ENCODE peak calls at places on chromosome 1, in four cellular contexts. One of them, this sample, is unnamed.

GRCh38 chr1:203621559-203622130 is 5.0 kb upstream of the ATP2B4 start:
- DNase-seq in GM12865: no peak
- DNase-seq in A549: no peak
- DNase-seq in progenitor cell of endocrine pancreas: no peak
- DNase-seq in this sample: no peak

GRCh38 chr1:19028110-19028509 is 71.6 kb upstream of the IFFO2 start:
- DNase-seq in progenitor cell of endocrine pancreas: no peak
- DNase-seq in A549: no peak
- DNase-seq in GM12865: no peak
- DNase-seq in this sample: no peak

GRCh38 chr1:47563206-47563605 is 125.4 kb downstream of the FOXD2 start:
- DNase-seq in GM12865: no peak
- DNase-seq in A549: no peak
- DNase-seq in progenitor cell of endocrine pancreas: no peak
- DNase-seq in this sample: no peak

GRCh38 chr1:44220001-44220751 is 6.9 kb downstream of the DMAP1 start:
- DNase-seq in A549: no peak
- DNase-seq in GM12865: no peak
- DNase-seq in progenitor cell of endocrine pancreas: no peak
- DNase-seq in this sample: peak; percentile 9

GRCh38 chr1:196049407-196049806 is 558.8 kb downstream of the KCNT2 start:
- DNase-seq in A549: no peak
- DNase-seq in GM12865: no peak
- DNase-seq in progenitor cell of endocrine pancreas: no peak
- DNase-seq in this sample: no peak

GRCh38 chr1:37149296-37149695 is 115.0 kb upstream of the GRIK3 start:
- DNase-seq in GM12865: no peak
- DNase-seq in A549: no peak
- DNase-seq in progenitor cell of endocrine pancreas: no peak
- DNase-seq in this sample: no peak

GRCh38 chr1:5637171-5637570 is 355.1 kb downstream of the NPHP4 start:
- DNase-seq in GM12865: peak; percentile 21
- DNase-seq in progenitor cell of endocrine pancreas: no peak
- DNase-seq in A549: peak; percentile 8
- DNase-seq in this sample: no peak

GRCh38 chr1:39497570-39497969 is 6.1 kb downstream of the BMP8A start:
- DNase-seq in A549: no peak
- DNase-seq in progenitor cell of endocrine pancreas: no peak
- DNase-seq in GM12865: no peak
- DNase-seq in this sample: no peak

GRCh38 chr1:11262171-11263049 is at the start of gene MTOR:
- DNase-seq in A549: peak; percentile 99
- DNase-seq in GM12865: peak; percentile 100
- DNase-seq in progenitor cell of endocrine pancreas: peak; percentile 92
- DNase-seq in this sample: peak; percentile 97

GRCh38 chr1:157691285-157691920 is 9.2 kb downstream of the FCRL3 start:
- DNase-seq in GM12865: peak; percentile 24
- DNase-seq in A549: peak; percentile 38
- DNase-seq in progenitor cell of endocrine pancreas: no peak
- DNase-seq in this sample: peak; percentile 39

GRCh38 chr1:183734600-183735036 is 70.3 kb upstream of the RGL1 start:
- DNase-seq in progenitor cell of endocrine pancreas: no peak
- DNase-seq in GM12865: no peak
- DNase-seq in A549: no peak
- DNase-seq in this sample: no peak

GRCh38 chr1:215710340-215710971 is 143.4 kb downstream of the KCTD3 start:
- DNase-seq in progenitor cell of endocrine pancreas: no peak
- DNase-seq in A549: peak; percentile 64
- DNase-seq in GM12865: peak; percentile 70
- DNase-seq in this sample: peak; percentile 50

GRCh38 chr1:16204634-16205332 is 7.7 kb downstream of the ARHGEF19 start:
- DNase-seq in progenitor cell of endocrine pancreas: no peak
- DNase-seq in A549: peak; percentile 21
- DNase-seq in GM12865: no peak
- DNase-seq in this sample: peak; percentile 50

GRCh38 chr1:230167419-230167852 is 100.4 kb downstream of the GALNT2 start:
- DNase-seq in GM12865: peak; percentile 77
- DNase-seq in A549: peak; percentile 73
- DNase-seq in progenitor cell of endocrine pancreas: no peak
- DNase-seq in this sample: peak; percentile 60

GRCh38 chr1:155309423-155310021 is 856 bp downstream of the FDPS start:
- DNase-seq in GM12865: no peak
- DNase-seq in A549: peak; percentile 33
- DNase-seq in progenitor cell of endocrine pancreas: no peak
- DNase-seq in this sample: no peak

GRCh38 chr1:47837046-47837830 is 159.9 kb downstream of the TRABD2B start:
- DNase-seq in progenitor cell of endocrine pancreas: no peak
- DNase-seq in A549: no peak
- DNase-seq in GM12865: no peak
- DNase-seq in this sample: no peak

GRCh38 chr1:54339126-54339525 is 67.1 kb downstream of the SSBP3 start:
- DNase-seq in progenitor cell of endocrine pancreas: no peak
- DNase-seq in GM12865: no peak
- DNase-seq in A549: no peak
- DNase-seq in this sample: no peak

GRCh38 chr1:31669786-31670582 is 25.3 kb upstream of the PEF1 start:
- DNase-seq in progenitor cell of endocrine pancreas: no peak
- DNase-seq in GM12865: no peak
- DNase-seq in A549: peak; percentile 40
- DNase-seq in this sample: no peak

GRCh38 chr1:2611621-2612437 is 21.0 kb downstream of the MMEL1 start:
- DNase-seq in progenitor cell of endocrine pancreas: peak; percentile 8
- DNase-seq in A549: no peak
- DNase-seq in GM12865: no peak
- DNase-seq in this sample: no peak

GRCh38 chr1:54547601-54548388 is at the start of gene ACOT11:
- DNase-seq in GM12865: no peak
- DNase-seq in progenitor cell of endocrine pancreas: no peak
- DNase-seq in A549: no peak
- DNase-seq in this sample: peak; percentile 13

GRCh38 chr1:1937061-1937460 is 18.0 kb upstream of the TMEM52 start:
- DNase-seq in A549: no peak
- DNase-seq in GM12865: no peak
- DNase-seq in progenitor cell of endocrine pancreas: no peak
- DNase-seq in this sample: no peak

GRCh38 chr1:92929461-92929860 is 31.8 kb downstream of the DIPK1A start:
- DNase-seq in A549: no peak
- DNase-seq in progenitor cell of endocrine pancreas: no peak
- DNase-seq in GM12865: peak; percentile 41
- DNase-seq in this sample: peak; percentile 12

GRCh38 chr1:117366982-117367768 is at the start of gene MAN1A2:
- DNase-seq in A549: peak; percentile 80
- DNase-seq in progenitor cell of endocrine pancreas: peak; percentile 67
- DNase-seq in GM12865: peak; percentile 94
- DNase-seq in this sample: peak; percentile 85

GRCh38 chr1:24420547-24420946 is 4.9 kb downstream of the NIPAL3 start:
- DNase-seq in progenitor cell of endocrine pancreas: no peak
- DNase-seq in A549: no peak
- DNase-seq in GM12865: no peak
- DNase-seq in this sample: no peak

GRCh38 chr1:154623358-154623757 is 15.4 kb upstream of the ADAR start:
- DNase-seq in GM12865: no peak
- DNase-seq in A549: no peak
- DNase-seq in progenitor cell of endocrine pancreas: no peak
- DNase-seq in this sample: no peak

GRCh38 chr1:229130028-229130668 is 140.8 kb upstream of the RAB4A start:
- DNase-seq in GM12865: no peak
- DNase-seq in A549: no peak
- DNase-seq in progenitor cell of endocrine pancreas: no peak
- DNase-seq in this sample: no peak

GRCh38 chr1:111197598-111198289 is 2.7 kb downstream of the DENND2D start:
- DNase-seq in progenitor cell of endocrine pancreas: no peak
- DNase-seq in GM12865: peak; percentile 92
- DNase-seq in A549: peak; percentile 43
- DNase-seq in this sample: peak; percentile 58

GRCh38 chr1:62727656-62728396 is 39.6 kb upstream of the DOCK7 start:
- DNase-seq in A549: no peak
- DNase-seq in GM12865: no peak
- DNase-seq in progenitor cell of endocrine pancreas: no peak
- DNase-seq in this sample: no peak

GRCh38 chr1:215631489-215631888 is 64.4 kb downstream of the KCTD3 start:
- DNase-seq in progenitor cell of endocrine pancreas: no peak
- DNase-seq in A549: peak; percentile 16
- DNase-seq in GM12865: no peak
- DNase-seq in this sample: no peak

GRCh38 chr1:30801826-30802198 is 44.2 kb upstream of the LAPTM5 start:
- DNase-seq in A549: peak; percentile 51
- DNase-seq in GM12865: peak; percentile 70
- DNase-seq in progenitor cell of endocrine pancreas: peak; percentile 89
- DNase-seq in this sample: peak; percentile 79

GRCh38 chr1:206115791-206116190 is 1.4 kb downstream of the AVPR1B start:
- DNase-seq in GM12865: no peak
- DNase-seq in progenitor cell of endocrine pancreas: no peak
- DNase-seq in A549: no peak
- DNase-seq in this sample: no peak

GRCh38 chr1:77415585-77415984 is 133.8 kb downstream of the AK5 start:
- DNase-seq in GM12865: no peak
- DNase-seq in A549: no peak
- DNase-seq in progenitor cell of endocrine pancreas: no peak
- DNase-seq in this sample: no peak

GRCh38 chr1:77413541-77414335 is 131.9 kb downstream of the AK5 start:
- DNase-seq in A549: no peak
- DNase-seq in progenitor cell of endocrine pancreas: no peak
- DNase-seq in GM12865: peak; percentile 48
- DNase-seq in this sample: peak; percentile 12

GRCh38 chr1:77412794-77413530 is 131.1 kb downstream of the AK5 start:
- DNase-seq in progenitor cell of endocrine pancreas: no peak
- DNase-seq in A549: no peak
- DNase-seq in GM12865: peak; percentile 27
- DNase-seq in this sample: no peak

GRCh38 chr1:77412069-77412793 is 130.4 kb downstream of the AK5 start:
- DNase-seq in GM12865: peak; percentile 11
- DNase-seq in A549: peak; percentile 52
- DNase-seq in progenitor cell of endocrine pancreas: no peak
- DNase-seq in this sample: no peak

GRCh38 chr1:77416692-77417450 is 135.1 kb downstream of the AK5 start:
- DNase-seq in progenitor cell of endocrine pancreas: no peak
- DNase-seq in GM12865: no peak
- DNase-seq in A549: peak; percentile 41
- DNase-seq in this sample: no peak
- TF ChIP-seq CTCF in progenitor cell of endocrine pancreas: peak; percentile 34
- TF ChIP-seq CTCF in GM12865: peak; percentile 27
- TF ChIP-seq CTCF in A549: peak; percentile 32
- TF ChIP-seq CTCF in this sample: no peak

GRCh38 chr1:201531551-201532425 is 7.1 kb upstream of the NAV1 start:
- DNase-seq in progenitor cell of endocrine pancreas: no peak
- DNase-seq in GM12865: no peak
- DNase-seq in A549: no peak
- DNase-seq in this sample: no peak

GRCh38 chr1:201525196-201525778 is 13.6 kb upstream of the NAV1 start:
- DNase-seq in A549: no peak
- DNase-seq in GM12865: no peak
- DNase-seq in progenitor cell of endocrine pancreas: no peak
- DNase-seq in this sample: no peak

GRCh38 chr1:201528631-201529260 is 10.2 kb upstream of the NAV1 start:
- DNase-seq in A549: peak; percentile 66
- DNase-seq in progenitor cell of endocrine pancreas: no peak
- DNase-seq in GM12865: no peak
- DNase-seq in this sample: no peak

GRCh38 chr1:201530741-201531521 is 8.0 kb upstream of the NAV1 start:
- DNase-seq in GM12865: peak; percentile 53
- DNase-seq in A549: peak; percentile 75
- DNase-seq in progenitor cell of endocrine pancreas: peak; percentile 58
- DNase-seq in this sample: peak; percentile 72

DNA sequence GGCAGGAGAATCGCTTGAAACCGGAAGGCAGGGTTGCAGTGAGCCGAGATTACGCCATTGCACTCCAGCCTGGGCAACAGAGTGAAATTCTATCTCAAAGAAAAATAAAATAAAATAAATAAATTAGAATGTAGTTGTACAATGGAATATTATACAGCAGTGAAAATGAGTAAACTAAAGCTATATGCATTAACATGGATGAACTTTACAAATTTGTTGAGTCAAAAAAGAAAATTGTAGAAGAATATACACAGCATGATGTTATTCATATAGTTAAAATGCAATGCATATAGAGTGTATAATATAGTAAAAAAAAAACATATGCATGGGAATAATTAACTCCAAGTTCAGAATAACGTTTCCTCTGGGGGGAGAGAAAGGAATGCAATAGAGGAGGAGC is 11.0 kb upstream of the NAV1 start:
- DNase-seq in A549: no peak
- DNase-seq in GM12865: no peak
- DNase-seq in progenitor cell of endocrine pancreas: no peak
- DNase-seq in this sample: no peak
- TF ChIP-seq CTCF in A549: no peak
- TF ChIP-seq CTCF in GM12865: no peak
- TF ChIP-seq CTCF in progenitor cell of endocrine pancreas: no peak
- TF ChIP-seq CTCF in this sample: no peak

DNA sequence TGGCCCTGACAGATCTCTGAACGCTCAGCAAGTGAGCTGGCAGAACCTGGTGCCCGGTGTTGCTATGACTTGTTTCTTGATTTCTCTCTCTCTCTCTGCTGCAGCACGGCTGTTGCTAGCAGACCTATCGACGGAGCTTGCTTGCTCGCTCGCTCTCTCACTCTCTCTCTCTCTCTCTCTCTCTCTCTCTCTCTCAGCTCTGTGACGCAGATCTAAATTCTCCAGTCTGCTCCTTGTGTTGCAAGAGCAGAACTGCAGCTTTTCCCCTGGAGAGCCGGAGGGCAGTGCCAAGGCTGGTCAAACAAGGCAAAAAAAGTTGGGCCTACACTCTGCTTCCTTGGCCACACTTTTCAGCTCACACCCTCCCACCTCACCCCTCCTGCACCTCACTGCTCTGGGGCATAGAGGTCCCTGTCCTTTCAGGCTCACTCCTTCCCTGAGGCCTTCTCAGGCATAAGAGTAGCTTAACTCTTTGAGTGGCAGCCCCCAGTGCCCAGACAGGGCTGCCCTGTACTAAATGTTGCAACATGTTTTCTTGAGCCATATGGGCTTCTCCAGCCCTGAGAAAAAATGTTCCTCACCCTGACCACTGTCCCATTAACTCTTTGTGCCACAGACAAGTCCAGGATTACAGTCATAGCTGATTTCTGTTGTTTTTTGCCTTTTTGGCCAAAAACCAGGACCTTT is 72.2 kb downstream of the CD46 start:
- DNase-seq in progenitor cell of endocrine pancreas: peak; percentile 23
- DNase-seq in GM12865: peak; percentile 94
- DNase-seq in A549: peak; percentile 97
- DNase-seq in this sample: peak; percentile 62
- TF ChIP-seq CTCF in progenitor cell of endocrine pancreas: peak; percentile 53
- TF ChIP-seq CTCF in GM12865: peak; percentile 56
- TF ChIP-seq CTCF in A549: peak; percentile 40
- TF ChIP-seq CTCF in this sample: peak; percentile 42

GRCh38 chr1:214321686-214322453 is 40.9 kb downstream of the SMYD2 start:
- DNase-seq in GM12865: peak; percentile 50
- DNase-seq in progenitor cell of endocrine pancreas: no peak
- DNase-seq in A549: no peak
- DNase-seq in this sample: peak; percentile 29

GRCh38 chr1:214317734-214318133 is 36.8 kb downstream of the SMYD2 start:
- DNase-seq in A549: no peak
- DNase-seq in GM12865: no peak
- DNase-seq in progenitor cell of endocrine pancreas: no peak
- DNase-seq in this sample: no peak

GRCh38 chr1:214318956-214319355 is 38.0 kb downstream of the SMYD2 start:
- DNase-seq in A549: no peak
- DNase-seq in progenitor cell of endocrine pancreas: no peak
- DNase-seq in GM12865: no peak
- DNase-seq in this sample: no peak

GRCh38 chr1:214318356-214318755 is 37.4 kb downstream of the SMYD2 start:
- DNase-seq in A549: no peak
- DNase-seq in progenitor cell of endocrine pancreas: no peak
- DNase-seq in GM12865: peak; percentile 28
- DNase-seq in this sample: no peak

GRCh38 chr1:214319930-214320329 is 39.0 kb downstream of the SMYD2 start:
- DNase-seq in A549: no peak
- DNase-seq in GM12865: no peak
- DNase-seq in progenitor cell of endocrine pancreas: no peak
- DNase-seq in this sample: no peak
- TF ChIP-seq CTCF in A549: peak; percentile 20
- TF ChIP-seq CTCF in GM12865: no peak
- TF ChIP-seq CTCF in progenitor cell of endocrine pancreas: peak; percentile 26
- TF ChIP-seq CTCF in this sample: no peak